ENCODE peak calls at places on chromosomes 16 and 17, in ten cellular contexts. G is transverse colon, F is sigmoid colon, T is A549, D is right lobe of liver, N is NB4, H is lower leg skin, P is ovary, J is adrenal gland, U is gastrocnemius medialis. Z is an unnamed sample.

GRCh38 chr16:15604460-15605390 is 38.2 kb downstream of the MARF1 start:
- DNase-seq in P (peak; percentile 3), F (no peak), N (no peak), J (no peak), D (peak; percentile 85), T (no peak), G (no peak), U (peak; percentile 45), H (no peak), Z (no peak)

GRCh38 chr17:64707077-64707591 is 45.0 kb upstream of the SMURF2 start:
- DNase-seq in T (peak; percentile 97), G (peak; percentile 89), D (peak; percentile 78), P (peak; percentile 68), N (peak; percentile 43), H (peak; percentile 89), U (peak; percentile 74), J (peak; percentile 94), F (peak; percentile 96), Z (peak; percentile 79)

GRCh38 chr17:19569785-19570496 is 36.3 kb downstream of the SLC47A1 start:
- DNase-seq in J (no peak), N (peak; percentile 71), U (peak; percentile 68), T (no peak), F (peak; percentile 74), H (no peak), P (no peak), G (peak; percentile 52), D (no peak), Z (no peak)

GRCh38 chr16:46811682-46812081 is 19.3 kb downstream of the C16orf87 start:
- DNase-seq in J (no peak), D (no peak), N (no peak), F (no peak), G (no peak), H (no peak), P (no peak), U (no peak), T (no peak), Z (no peak)

GRCh38 chr17:1455291-1455747 is 713 bp downstream of the CRK start:
- DNase-seq in H (peak; percentile 51), P (peak; percentile 70), T (peak; percentile 84), J (peak; percentile 87), D (peak; percentile 76), G (peak; percentile 68), U (peak; percentile 78), N (peak; percentile 61), F (peak; percentile 89), Z (peak; percentile 67)

GRCh38 chr17:66942453-66943264 is 21.8 kb upstream of the CACNG4 start:
- DNase-seq in T (no peak), N (no peak), U (no peak), G (no peak), D (no peak), P (no peak), J (no peak), H (no peak), F (peak; percentile 35), Z (no peak)

GRCh38 chr17:66240013-66240412 is 10.8 kb upstream of the APOH start:
- DNase-seq in T (no peak), F (no peak), N (no peak), P (no peak), G (no peak), H (no peak), D (no peak), U (no peak), J (no peak), Z (no peak)

GRCh38 chr17:38751803-38752118 is 780 bp upstream of the PSMB3 start:
- DNase-seq in G (peak; percentile 88), T (peak; percentile 92), D (peak; percentile 81), N (peak; percentile 83), H (peak; percentile 89), U (peak; percentile 65), F (peak; percentile 90), P (peak; percentile 87), J (peak; percentile 88), Z (peak; percentile 92)

GRCh38 chr16:88611220-88611821 is 27.1 kb upstream of the IL17C start:
- DNase-seq in D (no peak), U (no peak), T (no peak), F (no peak), J (no peak), P (no peak), G (no peak), N (no peak), H (no peak), Z (no peak)

GRCh38 chr16:88608076-88608475 is 30.3 kb upstream of the IL17C start:
- DNase-seq in P (no peak), T (no peak), D (no peak), G (no peak), U (no peak), J (no peak), F (no peak), N (no peak), H (no peak), Z (no peak)

GRCh38 chr16:88606146-88606757 is 32.1 kb upstream of the IL17C start:
- DNase-seq in H (no peak), J (no peak), P (no peak), F (no peak), U (no peak), G (no peak), T (no peak), N (no peak), D (no peak), Z (no peak)

GRCh38 chr16:88613293-88613692 is 25.1 kb upstream of the IL17C start:
- DNase-seq in G (no peak), J (no peak), H (no peak), F (no peak), D (no peak), N (no peak), P (no peak), U (no peak), T (no peak), Z (no peak)

GRCh38 chr16:88610080-88610479 is 28.3 kb upstream of the IL17C start:
- DNase-seq in P (no peak), U (no peak), J (no peak), T (no peak), D (no peak), F (no peak), N (no peak), H (no peak), G (no peak), Z (no peak)
- TF ChIP-seq CTCF in P (no peak), U (no peak), J (no peak), T (no peak), D (no peak), F (no peak), N (peak; percentile 1), H (no peak), G (no peak), Z (no peak)

DNA sequence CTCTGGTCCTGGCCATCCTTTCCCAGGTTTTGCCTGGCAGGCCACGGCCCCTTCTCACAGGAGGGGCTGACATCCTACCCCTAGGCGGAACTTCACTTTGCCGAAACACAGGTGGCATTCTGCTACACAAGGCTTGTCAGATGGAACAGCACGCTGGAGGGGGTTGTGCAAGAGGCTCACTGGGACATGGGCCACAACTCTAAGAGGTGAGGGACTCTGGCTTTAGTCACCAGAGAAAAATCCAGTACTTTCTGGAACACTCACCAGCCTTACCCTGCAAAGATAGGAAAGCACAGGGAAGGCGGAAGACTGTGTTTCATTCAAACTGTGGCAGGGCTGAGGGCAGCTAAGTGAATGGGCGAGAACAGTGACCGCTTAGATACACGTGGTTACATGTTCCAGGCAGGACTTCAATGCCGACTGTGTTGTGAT is 18.3 kb downstream of the CDC42EP4 start:
- DNase-seq in T (peak; percentile 36), J (peak; percentile 91), F (peak; percentile 92), G (peak; percentile 51), D (peak; percentile 94), P (no peak), U (peak; percentile 87), N (peak; percentile 37), H (no peak), Z (peak; percentile 43)
- TF ChIP-seq POLR2A in T (no peak), J (peak; percentile 48), F (no peak), G (no peak), D (no peak), P (no peak), U (no peak), N (no peak), H (no peak), Z (no peak)

DNA sequence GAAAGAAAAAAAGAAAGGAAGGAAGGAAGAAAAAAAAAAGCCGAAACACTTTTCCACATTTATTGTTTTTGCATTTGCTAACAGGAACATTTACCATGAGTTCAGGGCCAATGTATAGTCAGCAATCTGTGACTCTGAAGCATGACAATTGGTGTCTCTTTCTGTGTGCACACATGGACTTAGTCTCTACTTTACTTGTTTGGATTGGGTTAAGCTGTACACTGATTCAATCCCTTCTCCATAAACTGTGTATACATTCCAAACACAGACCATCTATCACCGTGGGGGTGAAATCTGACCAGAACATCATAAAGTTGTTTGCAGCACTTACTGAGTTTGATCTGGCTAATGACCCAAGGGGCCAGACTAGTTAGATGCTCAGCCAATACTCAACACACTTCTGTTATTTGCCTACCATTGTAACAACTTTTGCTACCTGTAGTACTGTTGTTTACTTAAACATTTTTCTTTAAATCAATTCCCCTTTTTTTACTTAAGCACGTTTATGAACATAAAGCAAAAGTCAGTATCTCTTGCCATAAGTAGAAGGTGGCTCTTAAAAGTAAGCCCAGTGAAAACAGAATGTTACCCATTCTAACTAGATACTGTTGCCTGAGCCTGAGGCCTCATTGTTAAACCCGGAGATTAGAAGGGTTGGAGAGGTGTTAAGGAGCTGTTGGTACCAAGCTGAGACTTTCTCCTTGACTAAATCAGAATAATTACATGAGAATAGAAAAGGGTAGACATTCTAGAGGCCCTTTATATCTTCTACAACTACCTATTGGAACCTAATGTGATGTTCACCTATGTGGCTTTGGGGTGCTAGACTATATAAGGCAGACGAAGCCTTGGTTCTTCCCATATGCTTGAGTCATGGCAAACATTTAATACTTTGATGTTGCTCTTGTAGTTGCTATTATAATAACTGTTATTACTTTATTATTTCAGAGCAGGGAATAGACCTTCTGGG is 41.8 kb downstream of the SCNN1B start:
- DNase-seq in J (no peak), G (no peak), U (no peak), N (no peak), T (no peak), D (no peak), P (no peak), H (no peak), F (no peak), Z (no peak)
- TF ChIP-seq CTCF in J (no peak), G (no peak), U (no peak), N (no peak), T (no peak), D (no peak), P (no peak), H (no peak), F (no peak), Z (no peak)

GRCh38 chr16:11078812-11079459 is 134.6 kb downstream of the CLEC16A start:
- DNase-seq in F (peak; percentile 94), T (no peak), J (no peak), U (no peak), G (peak; percentile 56), P (peak; percentile 59), H (peak; percentile 65), D (no peak), N (no peak), Z (peak; percentile 80)

GRCh38 chr16:11080327-11080967 is 136.1 kb downstream of the CLEC16A start:
- DNase-seq in G (no peak), J (no peak), F (no peak), H (no peak), D (no peak), P (no peak), T (no peak), U (no peak), N (no peak), Z (no peak)

GRCh38 chr16:11082108-11082859 is 137.9 kb downstream of the CLEC16A start:
- DNase-seq in P (no peak), U (no peak), D (no peak), J (no peak), H (no peak), T (no peak), G (no peak), N (peak; percentile 38), F (no peak), Z (no peak)

GRCh38 chr16:11080999-11081630 is 136.8 kb downstream of the CLEC16A start:
- DNase-seq in H (no peak), G (no peak), F (peak; percentile 62), D (no peak), T (no peak), U (no peak), P (no peak), N (no peak), J (no peak), Z (no peak)

DNA sequence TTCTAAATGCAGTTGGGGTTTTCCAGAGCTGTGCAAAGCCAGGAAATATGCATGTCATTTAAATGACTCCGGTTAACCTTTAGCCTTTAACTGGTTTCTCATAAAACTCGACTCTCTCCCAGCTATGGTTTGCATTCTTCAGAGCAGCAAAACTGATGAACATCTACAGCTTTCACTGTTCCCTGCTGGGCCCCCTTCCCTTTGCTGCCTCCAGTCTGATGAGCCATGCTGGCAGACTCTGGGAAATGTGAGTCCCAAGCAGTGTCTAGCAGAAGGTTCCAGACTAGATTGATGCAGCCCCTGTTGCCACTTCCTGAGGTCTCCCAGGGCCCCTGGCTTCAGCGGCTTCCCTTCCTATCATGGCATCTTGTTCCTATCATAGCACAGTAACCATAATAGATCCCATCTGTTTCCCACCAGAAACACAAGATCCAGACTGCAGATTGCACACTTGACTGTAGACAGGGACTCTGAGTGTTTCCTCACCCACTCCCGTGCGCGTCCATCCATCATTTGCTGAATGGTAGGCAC is 135.4 kb downstream of the CLEC16A start:
- DNase-seq in N (no peak), F (peak; percentile 68), J (no peak), U (no peak), D (no peak), G (no peak), H (no peak), P (no peak), T (no peak), Z (no peak)
- TF ChIP-seq POLR2A in N (no peak), F (no peak), J (no peak), U (no peak), D (no peak), G (no peak), H (no peak), P (no peak), T (no peak), Z (no peak)